ENCODE peak calls at places on chromosomes 1 and 21, in five cellular contexts. One of them, this sample, is unnamed.

GRCh38 chr1:38064232-38064903 is 17.8 kb upstream of the POU3F1 start:
- DNase-seq in choroid plexus epithelial cell: peak
- DNase-seq in NAMALWA: no peak
- DNase-seq in NCI-H2171: no peak
- DNase-seq in SK-N-SH: no peak
- DNase-seq in this sample: peak

GRCh38 chr1:212459656-212460055 is 26.9 kb downstream of the NENF start:
- DNase-seq in NAMALWA: no peak
- DNase-seq in choroid plexus epithelial cell: no peak
- DNase-seq in SK-N-SH: no peak
- DNase-seq in NCI-H2171: no peak
- DNase-seq in this sample: no peak

GRCh38 chr1:211738709-211739301 is 63.4 kb upstream of the NEK2 start:
- DNase-seq in NAMALWA: no peak
- DNase-seq in SK-N-SH: no peak
- DNase-seq in choroid plexus epithelial cell: peak
- DNase-seq in NCI-H2171: no peak
- DNase-seq in this sample: no peak

GRCh38 chr1:92784051-92784638 is 763 bp downstream of the EVI5 start:
- DNase-seq in NAMALWA: peak
- DNase-seq in SK-N-SH: no peak
- DNase-seq in choroid plexus epithelial cell: peak
- DNase-seq in NCI-H2171: no peak
- DNase-seq in this sample: no peak

GRCh38 chr1:19418503-19418971 is 66.8 kb downstream of the CAPZB start:
- DNase-seq in SK-N-SH: no peak
- DNase-seq in NCI-H2171: no peak
- DNase-seq in choroid plexus epithelial cell: peak
- DNase-seq in NAMALWA: no peak
- DNase-seq in this sample: no peak

GRCh38 chr1:109787211-109787844 is 23.6 kb upstream of the EPS8L3 start:
- DNase-seq in NAMALWA: no peak
- DNase-seq in NCI-H2171: no peak
- DNase-seq in SK-N-SH: peak
- DNase-seq in choroid plexus epithelial cell: peak
- DNase-seq in this sample: peak

GRCh38 chr1:15355968-15356621 is 53.6 kb upstream of the EFHD2 start:
- DNase-seq in NCI-H2171: no peak
- DNase-seq in SK-N-SH: no peak
- DNase-seq in NAMALWA: no peak
- DNase-seq in choroid plexus epithelial cell: peak
- DNase-seq in this sample: peak

GRCh38 chr1:204975568-204976235 is 67.3 kb upstream of the CNTN2 start:
- DNase-seq in SK-N-SH: peak
- DNase-seq in choroid plexus epithelial cell: peak
- DNase-seq in NAMALWA: peak
- DNase-seq in NCI-H2171: peak
- DNase-seq in this sample: peak

GRCh38 chr1:78836736-78837135 is 169.8 kb downstream of the ADGRL4 start:
- DNase-seq in NAMALWA: no peak
- DNase-seq in SK-N-SH: no peak
- DNase-seq in NCI-H2171: no peak
- DNase-seq in choroid plexus epithelial cell: peak
- DNase-seq in this sample: no peak

GRCh38 chr1:94527447-94528031 is 14.0 kb downstream of the F3 start:
- DNase-seq in NCI-H2171: no peak
- DNase-seq in SK-N-SH: no peak
- DNase-seq in NAMALWA: peak
- DNase-seq in choroid plexus epithelial cell: peak
- DNase-seq in this sample: peak

GRCh38 chr1:110153407-110153950 is 3.2 kb downstream of the SLC6A17 start:
- DNase-seq in NCI-H2171: no peak
- DNase-seq in choroid plexus epithelial cell: no peak
- DNase-seq in NAMALWA: no peak
- DNase-seq in SK-N-SH: no peak
- DNase-seq in this sample: no peak

GRCh38 chr1:21200767-21201166 is 24.1 kb upstream of the EIF4G3 start:
- DNase-seq in choroid plexus epithelial cell: peak
- DNase-seq in NCI-H2171: no peak
- DNase-seq in NAMALWA: no peak
- DNase-seq in SK-N-SH: no peak
- DNase-seq in this sample: no peak

GRCh38 chr1:42943166-42943565 is 15.5 kb downstream of the SLC2A1 start:
- DNase-seq in SK-N-SH: no peak
- DNase-seq in NCI-H2171: no peak
- DNase-seq in NAMALWA: no peak
- DNase-seq in choroid plexus epithelial cell: peak
- DNase-seq in this sample: peak

GRCh38 chr21:34771512-34772028 is 102.8 kb downstream of the CLIC6 start:
- DNase-seq in SK-N-SH: no peak
- DNase-seq in NCI-H2171: no peak
- DNase-seq in NAMALWA: no peak
- DNase-seq in choroid plexus epithelial cell: peak
- DNase-seq in this sample: peak

GRCh38 chr21:28885853-28886177 is 106.9 kb downstream of the LTN1 start:
- DNase-seq in SK-N-SH: no peak
- DNase-seq in choroid plexus epithelial cell: no peak
- DNase-seq in NCI-H2171: no peak
- DNase-seq in NAMALWA: no peak
- DNase-seq in this sample: no peak

GRCh38 chr21:44654576-44654950 is at the start of gene KRTAP12-4:
- DNase-seq in NAMALWA: no peak
- DNase-seq in SK-N-SH: no peak
- DNase-seq in NCI-H2171: no peak
- DNase-seq in choroid plexus epithelial cell: no peak
- DNase-seq in this sample: no peak